ENCODE peak calls at places on chromosomes 6 and 20, in five cellular contexts. M is HepG2, V is breast epithelium, W is GM23338, J is sigmoid colon. B is an unnamed sample.
A peak's percentile ranks its signal among the peaks of the same experiment; 100 is the strongest.

GRCh38 chr6:149983145-149983544 is 19.4 kb downstream of the ULBP1 start:
- DNase-seq in V (no peak), J (peak; percentile 28), M (no peak), W (no peak), B (no peak)

GRCh38 chr6:75296811-75297779 is 12.5 kb upstream of the TMEM30A start:
- DNase-seq in M (peak; percentile 57), W (peak; percentile 86), V (no peak), J (no peak), B (no peak)

GRCh38 chr6:5695260-5696245 is 311.2 kb downstream of the NRN1 start:
- DNase-seq in V (no peak), W (no peak), J (no peak), M (no peak), B (no peak)

GRCh38 chr6:5302995-5303622 is 41.8 kb downstream of the FARS2 start:
- DNase-seq in M (peak; percentile 73), V (peak; percentile 71), J (no peak), W (peak; percentile 88), B (peak; percentile 66)

GRCh38 chr6:124928831-124929230 is 33.4 kb upstream of the RNF217 start:
- DNase-seq in J (no peak), W (no peak), M (no peak), V (no peak), B (no peak)

GRCh38 chr6:140078552-140079126 is 704.2 kb upstream of the CITED2 start:
- DNase-seq in V (no peak), M (no peak), W (peak; percentile 5), J (no peak), B (no peak)

GRCh38 chr6:22468566-22468965 is 100.8 kb upstream of the HDGFL1 start:
- DNase-seq in J (no peak), V (no peak), W (no peak), M (no peak), B (no peak)

GRCh38 chr6:151698921-151699705 is 108.4 kb upstream of the ESR1 start:
- DNase-seq in M (no peak), W (no peak), V (no peak), J (no peak), B (no peak)

GRCh38 chr6:52341861-52342260 is 20.1 kb upstream of the PAQR8 start:
- DNase-seq in V (no peak), W (no peak), M (no peak), J (no peak), B (no peak)

GRCh38 chr6:32852844-32853540 is 512 bp downstream of the TAP1 start:
- DNase-seq in W (peak; percentile 51), V (no peak), J (peak; percentile 80), M (no peak), B (peak; percentile 53)

GRCh38 chr6:130973521-130974277 is 89.3 kb downstream of the EPB41L2 start:
- DNase-seq in M (no peak), J (no peak), W (no peak), V (no peak), B (no peak)

GRCh38 chr6:39823187-39823815 is 31.1 kb downstream of the DAAM2 start:
- DNase-seq in M (no peak), J (peak; percentile 90), V (no peak), W (no peak), B (peak; percentile 6)
- TF ChIP-seq POLR2AphosphoS5 in M (no peak), J (peak; percentile 64), V (peak; percentile 81), W (no peak), B (peak; percentile 60)

DNA sequence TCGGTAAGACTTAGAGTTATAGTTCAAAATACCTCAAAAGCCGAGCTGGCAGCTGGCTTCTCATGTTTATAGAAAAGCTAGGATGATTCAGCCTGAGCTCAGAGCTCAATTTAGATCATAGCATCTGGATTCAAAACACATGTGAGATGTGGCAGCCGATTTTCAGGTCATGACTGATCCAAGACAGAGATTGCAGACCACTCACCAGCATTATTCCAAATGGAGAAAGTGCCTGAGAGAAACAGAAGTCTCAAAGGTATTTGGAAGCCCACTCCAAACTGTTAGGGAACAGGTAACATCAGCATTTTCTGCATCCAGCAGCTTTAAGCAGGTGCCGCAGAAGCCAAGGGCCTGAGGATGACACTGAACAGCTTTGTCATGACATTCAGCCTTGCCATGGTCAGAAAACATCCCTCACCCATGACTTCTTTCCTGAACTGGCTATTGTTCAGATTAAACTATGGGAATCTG is 102.2 kb downstream of the BACH2 start:
- DNase-seq in V (no peak), J (no peak), M (no peak), W (no peak), B (no peak)
- H3K27ac ChIP-seq in V (no peak overlapping the region), J (no peak overlapping the region), M (no peak overlapping the region), W (no peak overlapping the region), B (no peak overlapping the region)

GRCh38 chr20:62888406-62888805 is 26.8 kb upstream of the TCFL5 start:
- DNase-seq in V (no peak), J (no peak), M (no peak), W (no peak), B (no peak)

GRCh38 chr20:62886709-62887058 is 25.1 kb upstream of the TCFL5 start:
- DNase-seq in W (no peak), M (no peak), V (no peak), J (no peak), B (no peak)

GRCh38 chr20:62887860-62888239 is 26.2 kb upstream of the TCFL5 start:
- DNase-seq in M (no peak), J (no peak), V (no peak), W (no peak), B (no peak)

GRCh38 chr20:62885808-62886708 is 24.4 kb upstream of the TCFL5 start:
- DNase-seq in W (no peak), J (no peak), M (no peak), V (no peak), B (no peak)

DNA sequence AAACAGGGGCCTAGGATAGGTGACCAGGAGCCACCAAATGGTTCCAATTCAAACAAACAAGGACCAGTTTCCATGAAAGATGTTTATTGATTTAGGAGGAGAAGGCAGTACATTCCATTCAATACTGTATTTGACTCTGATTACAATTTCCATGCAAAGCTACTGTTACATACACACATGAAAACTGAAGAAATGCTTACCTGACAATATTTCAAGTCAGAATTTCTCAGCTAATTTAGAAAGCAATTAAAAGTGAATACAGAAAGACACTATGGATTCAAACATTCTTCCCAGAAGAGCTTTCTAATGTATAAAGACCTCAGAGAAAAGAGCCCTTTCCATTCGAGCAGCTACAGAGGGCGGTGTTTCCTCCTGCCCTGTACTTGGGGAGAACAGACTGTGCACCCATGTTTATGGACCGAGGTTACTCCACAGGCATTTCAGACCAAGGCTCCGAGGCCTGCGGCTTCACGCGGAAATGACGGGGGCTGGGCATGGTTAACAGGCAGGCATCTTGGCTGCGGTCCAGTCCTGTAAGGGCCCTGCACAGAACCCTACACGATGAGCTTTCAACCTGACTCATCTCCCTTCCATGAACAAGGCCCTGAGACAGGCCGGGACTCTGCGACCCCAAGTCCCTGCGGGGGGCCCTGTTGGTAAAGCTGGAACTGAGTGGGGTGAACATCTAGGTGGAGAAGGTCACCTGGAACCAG is 25.7 kb upstream of the TCFL5 start:
- DNase-seq in M (peak; percentile 50), W (no peak), J (peak; percentile 94), V (peak; percentile 75), B (peak; percentile 74)
- TF ChIP-seq POLR2AphosphoS5 in M (no peak), W (no peak), J (peak; percentile 53), V (no peak), B (peak; percentile 71)

DNA sequence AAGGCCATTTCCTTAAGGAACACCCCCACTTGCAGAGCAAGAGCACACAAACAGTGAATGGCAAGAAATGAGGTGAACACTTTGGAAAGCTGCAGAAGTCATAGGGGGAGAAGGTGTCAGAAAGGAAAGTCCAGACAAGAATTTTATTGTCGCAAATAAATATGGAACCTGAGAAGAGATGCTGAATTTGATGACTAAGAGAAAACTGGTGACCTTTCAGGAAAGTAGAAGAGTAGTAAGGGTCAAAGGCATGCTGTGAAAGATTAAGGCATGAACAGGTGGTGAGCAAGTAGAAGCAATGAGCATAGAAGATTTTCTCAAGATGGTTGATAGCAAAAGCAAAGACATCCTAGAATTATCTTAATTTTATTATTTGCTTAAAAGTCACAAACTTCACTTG is 194.2 kb downstream of the KCNQ5 start:
- DNase-seq in V (no peak), M (no peak), W (no peak), J (no peak), B (no peak)
- H3K27ac ChIP-seq in V (no peak overlapping the region), M (no peak overlapping the region), W (no peak overlapping the region), J (no peak overlapping the region), B (no peak overlapping the region)